ENCODE peak calls at places on chromosomes 16 and 17, in seven cellular contexts. One of them, this sample, is unnamed.

GRCh38 chr16:81035398-81035974 is at the start of gene ATMIN:
- DNase-seq in T1000: peak; percentile 28
- DNase-seq in NCI-H1048: no peak
- DNase-seq in neural progenitor cell: peak; percentile 98
- DNase-seq in body of pancreas: peak; percentile 94
- DNase-seq in amygdala: peak; percentile 81
- DNase-seq in HFF-Myc: peak; percentile 14
- DNase-seq in this sample: peak; percentile 45

GRCh38 chr16:89183463-89183862 is 11.9 kb downstream of the CDH15 start:
- DNase-seq in amygdala: no peak
- DNase-seq in T1000: no peak
- DNase-seq in neural progenitor cell: no peak
- DNase-seq in NCI-H1048: no peak
- DNase-seq in body of pancreas: no peak
- DNase-seq in HFF-Myc: no peak
- DNase-seq in this sample: no peak

GRCh38 chr16:27407158-27407557 is 5.2 kb downstream of the IL21R start:
- DNase-seq in amygdala: no peak
- DNase-seq in HFF-Myc: no peak
- DNase-seq in body of pancreas: no peak
- DNase-seq in T1000: no peak
- DNase-seq in neural progenitor cell: no peak
- DNase-seq in NCI-H1048: no peak
- DNase-seq in this sample: no peak

GRCh38 chr17:69047368-69048263 is 13.1 kb downstream of the ABCA9 start:
- DNase-seq in T1000: no peak
- DNase-seq in body of pancreas: peak; percentile 89
- DNase-seq in HFF-Myc: no peak
- DNase-seq in amygdala: no peak
- DNase-seq in NCI-H1048: no peak
- DNase-seq in neural progenitor cell: no peak
- DNase-seq in this sample: no peak

GRCh38 chr17:80782536-80783427 is 208.9 kb upstream of the CHMP6 start:
- DNase-seq in amygdala: no peak
- DNase-seq in NCI-H1048: no peak
- DNase-seq in T1000: no peak
- DNase-seq in body of pancreas: no peak
- DNase-seq in neural progenitor cell: no peak
- DNase-seq in HFF-Myc: no peak
- DNase-seq in this sample: no peak

GRCh38 chr16:19219836-19220235 is 51.8 kb downstream of the SYT17 start:
- DNase-seq in neural progenitor cell: no peak
- DNase-seq in NCI-H1048: no peak
- DNase-seq in body of pancreas: no peak
- DNase-seq in HFF-Myc: no peak
- DNase-seq in T1000: no peak
- DNase-seq in amygdala: no peak
- DNase-seq in this sample: no peak

GRCh38 chr17:34095101-34095500 is 160.0 kb upstream of the CCL2 start:
- DNase-seq in neural progenitor cell: no peak
- DNase-seq in T1000: no peak
- DNase-seq in body of pancreas: no peak
- DNase-seq in HFF-Myc: no peak
- DNase-seq in NCI-H1048: no peak
- DNase-seq in amygdala: no peak
- DNase-seq in this sample: no peak

GRCh38 chr17:60167095-60167741 is 17.4 kb downstream of the CA4 start:
- DNase-seq in T1000: peak; percentile 38
- DNase-seq in body of pancreas: peak; percentile 80
- DNase-seq in amygdala: no peak
- DNase-seq in HFF-Myc: no peak
- DNase-seq in NCI-H1048: no peak
- DNase-seq in neural progenitor cell: no peak
- DNase-seq in this sample: no peak

GRCh38 chr16:78437352-78437968 is 338.0 kb downstream of the WWOX start:
- DNase-seq in T1000: no peak
- DNase-seq in NCI-H1048: no peak
- DNase-seq in amygdala: peak; percentile 38
- DNase-seq in neural progenitor cell: peak; percentile 69
- DNase-seq in body of pancreas: peak; percentile 12
- DNase-seq in HFF-Myc: no peak
- DNase-seq in this sample: no peak

GRCh38 chr17:759964-760363 is 7.9 kb upstream of the GEMIN4 start:
- DNase-seq in HFF-Myc: no peak
- DNase-seq in NCI-H1048: no peak
- DNase-seq in body of pancreas: no peak
- DNase-seq in amygdala: no peak
- DNase-seq in T1000: no peak
- DNase-seq in neural progenitor cell: no peak
- DNase-seq in this sample: no peak

GRCh38 chr16:85553436-85554113 is 59.5 kb upstream of the GSE1 start:
- DNase-seq in body of pancreas: peak; percentile 77
- DNase-seq in HFF-Myc: no peak
- DNase-seq in T1000: no peak
- DNase-seq in NCI-H1048: no peak
- DNase-seq in amygdala: peak; percentile 36
- DNase-seq in neural progenitor cell: no peak
- DNase-seq in this sample: no peak

GRCh38 chr17:49994085-49995054 is 654 bp downstream of the DLX3 start:
- DNase-seq in body of pancreas: no peak
- DNase-seq in T1000: no peak
- DNase-seq in HFF-Myc: no peak
- DNase-seq in neural progenitor cell: peak; percentile 53
- DNase-seq in NCI-H1048: no peak
- DNase-seq in amygdala: no peak
- DNase-seq in this sample: peak; percentile 33

GRCh38 chr16:12613131-12613991 is 190.3 kb downstream of the CPPED1 start:
- DNase-seq in HFF-Myc: no peak
- DNase-seq in body of pancreas: no peak
- DNase-seq in T1000: peak; percentile 63
- DNase-seq in neural progenitor cell: no peak
- DNase-seq in NCI-H1048: no peak
- DNase-seq in amygdala: no peak
- DNase-seq in this sample: no peak

GRCh38 chr16:31569360-31569717 is 41.6 kb downstream of the AHSP start:
- DNase-seq in body of pancreas: no peak
- DNase-seq in NCI-H1048: no peak
- DNase-seq in neural progenitor cell: peak; percentile 34
- DNase-seq in amygdala: no peak
- DNase-seq in HFF-Myc: no peak
- DNase-seq in T1000: no peak
- DNase-seq in this sample: no peak

GRCh38 chr17:17196776-17197175 is 9.4 kb downstream of the PLD6 start:
- DNase-seq in neural progenitor cell: no peak
- DNase-seq in amygdala: no peak
- DNase-seq in NCI-H1048: no peak
- DNase-seq in T1000: no peak
- DNase-seq in body of pancreas: no peak
- DNase-seq in HFF-Myc: no peak
- DNase-seq in this sample: no peak

GRCh38 chr17:76107507-76107906 is 3.9 kb upstream of the EXOC7 start:
- DNase-seq in body of pancreas: no peak
- DNase-seq in neural progenitor cell: peak; percentile 19
- DNase-seq in T1000: no peak
- DNase-seq in amygdala: no peak
- DNase-seq in HFF-Myc: no peak
- DNase-seq in NCI-H1048: no peak
- DNase-seq in this sample: no peak

GRCh38 chr17:78763561-78763960 is 18.5 kb downstream of the CYTH1 start:
- DNase-seq in neural progenitor cell: no peak
- DNase-seq in T1000: no peak
- DNase-seq in NCI-H1048: no peak
- DNase-seq in amygdala: no peak
- DNase-seq in body of pancreas: no peak
- DNase-seq in HFF-Myc: no peak
- DNase-seq in this sample: no peak

GRCh38 chr17:81044764-81045589 is 10.0 kb downstream of the BAIAP2 start:
- DNase-seq in neural progenitor cell: no peak
- DNase-seq in HFF-Myc: peak; percentile 33
- DNase-seq in body of pancreas: peak; percentile 77
- DNase-seq in NCI-H1048: no peak
- DNase-seq in amygdala: peak; percentile 70
- DNase-seq in T1000: no peak
- DNase-seq in this sample: peak; percentile 62

GRCh38 chr17:20235747-20236146 is 226.6 kb downstream of the SPECC1 start:
- DNase-seq in NCI-H1048: no peak
- DNase-seq in neural progenitor cell: no peak
- DNase-seq in body of pancreas: no peak
- DNase-seq in T1000: no peak
- DNase-seq in amygdala: no peak
- DNase-seq in HFF-Myc: no peak
- DNase-seq in this sample: no peak

GRCh38 chr17:35844547-35844946 is 24.1 kb downstream of the HEATR9 start:
- DNase-seq in HFF-Myc: no peak
- DNase-seq in T1000: no peak
- DNase-seq in neural progenitor cell: no peak
- DNase-seq in NCI-H1048: no peak
- DNase-seq in body of pancreas: no peak
- DNase-seq in amygdala: no peak
- DNase-seq in this sample: no peak

GRCh38 chr17:80856863-80857488 is 134.7 kb upstream of the CHMP6 start:
- DNase-seq in body of pancreas: no peak
- DNase-seq in amygdala: no peak
- DNase-seq in T1000: no peak
- DNase-seq in neural progenitor cell: no peak
- DNase-seq in NCI-H1048: no peak
- DNase-seq in HFF-Myc: no peak
- DNase-seq in this sample: no peak

GRCh38 chr16:50530277-50531236 is 17.6 kb upstream of the NKD1 start:
- DNase-seq in T1000: no peak
- DNase-seq in neural progenitor cell: no peak
- DNase-seq in HFF-Myc: no peak
- DNase-seq in amygdala: no peak
- DNase-seq in body of pancreas: peak; percentile 79
- DNase-seq in NCI-H1048: no peak
- DNase-seq in this sample: peak; percentile 19

GRCh38 chr17:12909046-12909445 is 108.8 kb downstream of the ELAC2 start:
- DNase-seq in NCI-H1048: no peak
- DNase-seq in T1000: no peak
- DNase-seq in body of pancreas: no peak
- DNase-seq in neural progenitor cell: no peak
- DNase-seq in amygdala: no peak
- DNase-seq in HFF-Myc: no peak
- DNase-seq in this sample: no peak

GRCh38 chr17:50274142-50274944 is at the start of gene TMEM92:
- DNase-seq in body of pancreas: peak; percentile 50
- DNase-seq in amygdala: no peak
- DNase-seq in NCI-H1048: no peak
- DNase-seq in T1000: no peak
- DNase-seq in neural progenitor cell: peak; percentile 90
- DNase-seq in HFF-Myc: no peak
- DNase-seq in this sample: no peak

GRCh38 chr17:50028207-50029120 is 27.4 kb upstream of the ITGA3 start:
- DNase-seq in amygdala: no peak
- DNase-seq in T1000: peak; percentile 87
- DNase-seq in NCI-H1048: no peak
- DNase-seq in body of pancreas: peak; percentile 47
- DNase-seq in neural progenitor cell: peak; percentile 78
- DNase-seq in HFF-Myc: no peak
- DNase-seq in this sample: no peak

GRCh38 chr16:16933861-16934260 is 536.9 kb downstream of the XYLT1 start:
- DNase-seq in HFF-Myc: no peak
- DNase-seq in neural progenitor cell: peak; percentile 18
- DNase-seq in body of pancreas: no peak
- DNase-seq in amygdala: no peak
- DNase-seq in NCI-H1048: no peak
- DNase-seq in T1000: no peak
- DNase-seq in this sample: no peak

GRCh38 chr17:36142230-36142629 is 34.2 kb downstream of the TBC1D3B start:
- DNase-seq in body of pancreas: no peak
- DNase-seq in T1000: no peak
- DNase-seq in HFF-Myc: no peak
- DNase-seq in amygdala: no peak
- DNase-seq in NCI-H1048: no peak
- DNase-seq in neural progenitor cell: no peak
- DNase-seq in this sample: no peak

GRCh38 chr17:59465949-59466307 is 99.5 kb upstream of the DHX40 start:
- DNase-seq in body of pancreas: no peak
- DNase-seq in NCI-H1048: no peak
- DNase-seq in neural progenitor cell: no peak
- DNase-seq in HFF-Myc: no peak
- DNase-seq in T1000: no peak
- DNase-seq in amygdala: no peak
- DNase-seq in this sample: no peak

GRCh38 chr17:15398291-15398690 is 56.9 kb upstream of the TEKT3 start:
- DNase-seq in HFF-Myc: peak; percentile 77
- DNase-seq in T1000: peak; percentile 13
- DNase-seq in body of pancreas: peak; percentile 30
- DNase-seq in amygdala: peak; percentile 15
- DNase-seq in neural progenitor cell: no peak
- DNase-seq in NCI-H1048: no peak
- DNase-seq in this sample: no peak

GRCh38 chr17:14594690-14595089 is 293.8 kb downstream of the HS3ST3B1 start:
- DNase-seq in NCI-H1048: no peak
- DNase-seq in T1000: no peak
- DNase-seq in neural progenitor cell: no peak
- DNase-seq in amygdala: no peak
- DNase-seq in HFF-Myc: no peak
- DNase-seq in body of pancreas: no peak
- DNase-seq in this sample: no peak

GRCh38 chr17:5120036-5120435 is 4.2 kb downstream of the USP6 start:
- DNase-seq in amygdala: no peak
- DNase-seq in HFF-Myc: no peak
- DNase-seq in neural progenitor cell: no peak
- DNase-seq in T1000: no peak
- DNase-seq in body of pancreas: no peak
- DNase-seq in NCI-H1048: no peak
- DNase-seq in this sample: no peak

GRCh38 chr17:2736956-2737355 is 12.5 kb downstream of the CCDC92B start:
- DNase-seq in amygdala: no peak
- DNase-seq in body of pancreas: no peak
- DNase-seq in NCI-H1048: no peak
- DNase-seq in neural progenitor cell: no peak
- DNase-seq in T1000: no peak
- DNase-seq in HFF-Myc: no peak
- DNase-seq in this sample: no peak

GRCh38 chr17:45342871-45343526 is 26.2 kb upstream of the MAP3K14 start:
- DNase-seq in NCI-H1048: no peak
- DNase-seq in amygdala: no peak
- DNase-seq in body of pancreas: no peak
- DNase-seq in HFF-Myc: no peak
- DNase-seq in neural progenitor cell: no peak
- DNase-seq in T1000: no peak
- DNase-seq in this sample: no peak

GRCh38 chr16:11320170-11320569 is 25.1 kb upstream of the RMI2 start:
- DNase-seq in body of pancreas: no peak
- DNase-seq in HFF-Myc: no peak
- DNase-seq in neural progenitor cell: no peak
- DNase-seq in T1000: no peak
- DNase-seq in amygdala: no peak
- DNase-seq in NCI-H1048: no peak
- DNase-seq in this sample: no peak

GRCh38 chr17:74245145-74245817 is 28.8 kb upstream of the DNAI2 start:
- DNase-seq in HFF-Myc: no peak
- DNase-seq in T1000: no peak
- DNase-seq in NCI-H1048: no peak
- DNase-seq in amygdala: peak; percentile 95
- DNase-seq in body of pancreas: no peak
- DNase-seq in neural progenitor cell: peak; percentile 91
- DNase-seq in this sample: no peak